ENCODE peak calls at places on chromosomes 12 and 14, in seven cellular contexts. L, W, T, F, J, Q and B are unnamed samples. For H3K9me3, the result is how much of the 10 kb centered on the place peaks cover.

GRCh38 chr12:53097564-53098353 is at the start of gene IGFBP6:
- DNase-seq in W (peak), T (peak), Q (peak), L (peak), J (peak), F (no peak), B (no peak)

GRCh38 chr12:53505086-53505485 is 2.2 kb downstream of the NPFF start:
- DNase-seq in T (no peak), W (no peak), J (no peak), L (no peak), Q (no peak), F (no peak), B (no peak)

GRCh38 chr14:93025055-93025454 is 90.7 kb downstream of the ITPK1 start:
- DNase-seq in L (no peak), F (no peak), Q (no peak), J (no peak), T (no peak), W (no peak), B (no peak)

GRCh38 chr14:48703728-48704467 is 882.3 kb downstream of the RPS29 start:
- DNase-seq in T (no peak), J (peak), Q (no peak), L (no peak), W (no peak), F (no peak), B (no peak)

GRCh38 chr14:68951051-68951797 is 27.9 kb downstream of the ACTN1 start:
- DNase-seq in J (peak), T (peak), W (peak), Q (no peak), L (no peak), F (peak), B (peak)

GRCh38 chr14:39988939-39989338 is 556.7 kb upstream of the FBXO33 start:
- DNase-seq in F (no peak), W (no peak), J (no peak), T (peak), Q (no peak), L (peak), B (no peak)

GRCh38 chr14:104116544-104117340 is 21.6 kb upstream of the KIF26A start:
- DNase-seq in F (peak), W (no peak), J (no peak), T (peak), Q (peak), L (peak), B (no peak)

GRCh38 chr12:130666645-130667044 is 49.5 kb downstream of the RIMBP2 start:
- DNase-seq in J (no peak), F (no peak), Q (no peak), L (no peak), W (no peak), T (no peak), B (no peak)

GRCh38 chr14:99562848-99563748 is 40.9 kb downstream of the CCDC85C start:
- DNase-seq in W (peak), T (peak), F (peak), J (peak), Q (peak), L (peak), B (peak)

GRCh38 chr14:105947599-105947998 is 421.2 kb downstream of the TMEM121 start:
- DNase-seq in W (no peak), J (no peak), T (no peak), F (peak), L (no peak), Q (no peak), B (no peak)

GRCh38 chr12:94134226-94134795 is 14.1 kb upstream of the PLXNC1 start:
- DNase-seq in T (peak), F (no peak), W (peak), L (peak), J (peak), Q (no peak), B (peak)

GRCh38 chr14:101716077-101716950 is 45.2 kb upstream of the PPP2R5C start:
- DNase-seq in Q (no peak), W (no peak), J (no peak), T (no peak), F (peak), L (no peak), B (no peak)

GRCh38 chr12:58844161-58844560 is 76.1 kb downstream of the LRIG3 start:
- DNase-seq in L (no peak), T (no peak), J (no peak), Q (no peak), F (no peak), W (no peak), B (no peak)

GRCh38 chr12:21252070-21252469 is 82.6 kb downstream of the SLCO1A2 start:
- DNase-seq in W (no peak), J (no peak), F (no peak), T (no peak), Q (no peak), L (no peak), B (no peak)

DNA sequence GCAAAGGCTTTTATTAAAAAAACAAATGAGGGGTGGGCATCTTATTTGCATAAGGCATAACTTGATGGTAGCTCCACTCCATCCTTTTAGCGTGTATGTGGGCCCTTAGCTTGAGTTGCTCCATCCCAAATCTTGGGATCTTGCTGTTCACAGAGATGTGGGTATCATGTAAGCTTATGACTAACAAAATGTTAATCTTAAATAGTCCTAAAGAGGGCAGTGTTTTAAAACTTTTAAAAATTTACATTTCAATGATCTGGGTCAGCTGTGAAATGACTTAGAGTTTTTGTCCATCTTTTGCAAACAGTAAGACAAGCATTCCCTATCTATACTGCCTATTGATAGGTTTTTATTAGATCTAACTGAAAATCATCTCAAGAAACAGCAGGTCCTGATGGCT is 86.0 kb downstream of the SLCO1A2 start:
- DNase-seq in T (peak), J (no peak), L (no peak), W (no peak), F (no peak), Q (no peak), B (no peak)
- TF ChIP-seq CTCF in T (peak), J (no peak), L (peak), W (no peak), F (no peak), Q (no peak), B (no peak)

GRCh38 chr12:16458521-16459078 is 111.2 kb downstream of the MGST1 start:
- DNase-seq in W (no peak), J (no peak), L (no peak), F (no peak), T (no peak), Q (no peak), B (no peak)

GRCh38 chr12:16449459-16449858 is 102.0 kb downstream of the MGST1 start:
- DNase-seq in F (no peak), T (no peak), J (no peak), W (no peak), L (no peak), Q (no peak), B (no peak)

GRCh38 chr12:16454481-16454880 is 107.0 kb downstream of the MGST1 start:
- DNase-seq in T (no peak), F (no peak), J (no peak), W (no peak), L (no peak), Q (no peak), B (no peak)

GRCh38 chr12:16453319-16453718 is 105.9 kb downstream of the MGST1 start:
- DNase-seq in F (no peak), T (no peak), L (no peak), Q (no peak), W (no peak), J (no peak), B (no peak)
- H3K9me3 ChIP-seq in F (under half), T (under half), L (under half), Q (under half), W (under half), J (under half), B (under half)

DNA sequence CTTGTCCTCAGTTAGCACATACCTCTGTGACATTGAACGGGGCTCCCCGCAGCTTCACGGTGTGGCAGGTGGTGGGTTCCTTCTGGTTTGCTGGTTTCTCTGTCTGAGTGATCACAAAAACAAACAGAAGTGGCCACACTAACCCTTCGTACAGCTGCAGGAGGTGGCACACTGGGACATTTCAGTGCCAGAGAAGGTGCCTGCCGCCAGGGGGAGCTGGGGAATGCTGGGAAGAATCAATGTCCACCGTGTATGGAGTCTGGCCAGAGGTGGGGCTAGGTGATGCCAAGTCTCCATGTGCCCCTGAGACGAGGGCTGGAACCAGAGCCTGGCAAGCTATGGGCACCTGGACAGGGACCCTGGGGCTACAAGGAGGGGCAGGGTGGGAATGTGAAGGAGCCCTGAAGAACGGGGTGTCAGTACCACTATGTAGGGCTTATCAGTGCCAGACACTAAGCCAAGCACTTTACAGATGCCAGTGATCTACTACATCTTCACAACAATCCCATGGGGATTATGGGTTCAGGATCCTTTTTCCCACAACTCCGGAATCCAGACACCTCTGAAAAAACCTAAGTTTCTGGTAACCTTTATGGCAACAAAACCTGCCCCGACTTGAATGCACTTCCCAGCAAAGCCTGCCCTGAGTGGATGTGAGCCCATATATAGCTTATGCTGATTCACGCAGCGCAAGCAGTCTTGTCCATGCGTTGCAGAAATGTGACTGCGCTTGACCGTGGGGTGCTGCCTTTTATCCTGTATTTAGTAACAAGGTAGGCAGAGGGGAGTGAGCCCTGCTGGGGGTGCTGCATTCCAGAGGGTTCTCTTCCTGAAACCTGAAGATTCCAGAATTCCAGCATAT is 10.8 kb downstream of the RBM19 start:
- DNase-seq in L (peak), W (no peak), Q (peak), F (no peak), J (no peak), T (peak), B (no peak)
- TF ChIP-seq CTCF in L (peak), W (no peak), Q (no peak), F (no peak), J (peak), T (peak), B (peak)

GRCh38 chr12:1595690-1596347 is 1.4 kb upstream of the FBXL14 start:
- DNase-seq in L (no peak), F (no peak), W (no peak), Q (no peak), J (no peak), T (no peak), B (no peak)
- H3K9me3 ChIP-seq in L (under half), F (under half), W (under half), Q (under half), J (under half), T (under half), B (under half)

GRCh38 chr12:42570076-42570475 is 19.5 kb downstream of the PRICKLE1 start:
- DNase-seq in T (no peak), F (no peak), Q (no peak), W (no peak), L (no peak), J (no peak), B (no peak)

GRCh38 chr12:42565633-42566032 is 23.9 kb downstream of the PRICKLE1 start:
- DNase-seq in W (no peak), Q (no peak), F (no peak), L (peak), T (no peak), J (no peak), B (no peak)

GRCh38 chr12:42565001-42565400 is 24.5 kb downstream of the PRICKLE1 start:
- DNase-seq in W (no peak), F (no peak), T (no peak), J (no peak), Q (no peak), L (no peak), B (no peak)

GRCh38 chr12:42571327-42572009 is 18.1 kb downstream of the PRICKLE1 start:
- DNase-seq in W (no peak), J (no peak), L (no peak), F (no peak), T (no peak), Q (no peak), B (no peak)

DNA sequence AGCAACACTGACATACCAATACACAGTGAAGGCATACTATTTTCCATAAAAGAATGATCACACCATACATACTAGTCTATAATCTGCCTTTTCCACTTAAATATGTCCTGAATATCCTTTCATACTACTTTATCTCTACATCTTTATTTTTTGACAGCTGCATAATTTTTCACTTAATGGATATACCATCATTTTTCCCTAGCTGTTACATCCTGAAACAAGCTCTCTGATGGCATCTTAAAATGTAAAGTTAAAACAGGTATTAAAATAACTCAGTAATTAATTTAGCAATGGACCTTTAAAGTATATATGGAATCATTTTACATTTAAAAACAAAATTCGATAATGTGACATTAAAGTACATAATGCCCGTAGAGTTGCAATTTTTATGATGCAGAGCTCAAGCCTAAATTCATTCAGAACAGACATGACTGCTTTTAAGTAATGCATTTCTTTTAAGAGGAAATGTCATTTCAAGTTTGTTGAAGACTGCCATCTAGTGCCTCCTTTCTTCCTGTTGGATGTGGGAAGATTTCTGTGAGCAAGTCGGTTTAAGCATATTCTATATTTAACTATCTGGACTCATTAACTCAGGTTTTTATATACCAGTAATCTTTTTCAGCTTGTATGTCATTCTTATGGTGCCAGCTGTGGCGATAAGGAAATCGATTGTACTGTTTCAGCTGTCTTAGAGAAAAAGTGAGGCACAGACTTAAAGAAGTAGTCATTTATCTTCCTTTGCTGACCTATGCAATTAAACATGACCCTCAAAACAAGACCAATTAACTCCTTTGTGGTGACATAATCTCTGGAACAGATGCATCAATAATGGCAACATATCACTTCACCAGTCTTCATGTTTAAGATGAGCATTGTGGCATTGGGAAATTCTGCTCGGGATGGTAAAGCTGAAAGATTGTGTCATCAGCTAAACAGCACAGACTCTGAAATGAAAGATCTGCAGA is 20.3 kb downstream of the PRICKLE1 start:
- DNase-seq in T (peak), Q (peak), W (peak), J (peak), L (peak), F (no peak), B (no peak)
- TF ChIP-seq CTCF in T (peak), Q (no peak), W (peak), J (peak), L (peak), F (peak), B (peak)

DNA sequence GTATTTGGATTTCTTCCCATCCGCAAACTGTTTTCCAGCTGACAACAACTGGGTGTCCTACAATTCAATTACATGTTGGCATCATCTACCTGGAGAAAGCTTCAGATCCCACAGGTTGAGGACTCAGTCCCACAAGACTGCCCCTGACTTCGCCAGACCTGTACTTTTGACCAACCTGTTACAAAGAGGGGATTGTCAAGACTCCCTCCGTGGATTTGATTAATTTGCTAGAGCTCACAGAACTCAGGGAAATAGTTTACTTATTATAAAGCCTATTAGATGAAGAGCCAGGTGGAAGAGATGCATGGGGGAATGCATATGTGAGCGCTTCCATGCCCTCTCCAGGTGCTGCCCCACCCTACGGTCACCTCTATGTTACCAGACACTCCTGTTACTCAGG is 14.6 kb downstream of the RESF1 start:
- DNase-seq in F (no peak), W (no peak), L (no peak), J (no peak), T (no peak), Q (no peak), B (no peak)
- H3K9me3 ChIP-seq in F (under half), W (half or more), L (under half), J (under half), T (under half), Q (under half), B (under half)

DNA sequence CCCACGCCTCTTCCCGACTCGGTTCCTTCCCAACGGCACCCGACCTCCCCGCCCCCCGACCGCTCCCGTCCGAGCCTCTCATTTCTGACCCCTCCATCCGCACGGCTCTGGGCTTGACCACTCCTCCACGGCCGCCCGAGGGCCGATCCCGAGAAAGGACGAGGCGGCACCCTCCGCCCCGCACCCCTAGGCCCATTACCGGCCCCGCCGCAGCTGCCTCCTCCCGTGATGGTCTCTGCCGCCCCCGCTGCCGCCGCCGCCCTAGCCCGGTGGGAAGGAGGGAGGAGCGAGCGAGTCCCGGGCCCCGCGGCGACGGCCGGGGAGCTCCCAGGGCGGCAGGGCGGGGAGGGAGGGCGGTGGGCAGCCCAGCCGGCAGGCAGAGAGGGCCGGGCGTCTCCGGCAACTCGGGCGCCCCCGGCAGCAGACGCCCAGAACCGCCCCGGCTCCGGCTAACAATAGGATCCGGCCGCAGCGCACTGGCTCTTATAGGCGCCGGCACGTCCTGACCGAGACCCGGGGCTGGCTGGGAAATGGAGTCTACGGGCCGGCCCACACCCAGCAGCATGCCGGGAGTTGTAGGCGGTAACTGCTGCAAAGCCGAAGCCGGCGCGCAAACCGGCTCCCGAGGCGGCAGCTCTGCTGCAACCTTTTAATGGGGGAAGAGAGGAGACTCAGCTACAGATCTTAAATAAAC is at the start of gene CSRNP2:
- DNase-seq in W (peak), T (peak), L (peak), F (peak), J (peak), Q (peak), B (peak)
- TF ChIP-seq CTCF in W (peak), T (no peak), L (peak), F (no peak), J (no peak), Q (no peak), B (no peak)

GRCh38 chr12:124536613-124537012 is 30.8 kb downstream of the NCOR2 start:
- DNase-seq in J (no peak), W (no peak), T (no peak), Q (no peak), F (no peak), L (no peak), B (no peak)
- H3K9me3 ChIP-seq in J (under half), W (under half), T (under half), Q (under half), F (under half), L (under half), B (under half)

GRCh38 chr12:120738252-120739030 is 12.8 kb downstream of the ACADS start:
- DNase-seq in F (no peak), L (no peak), W (no peak), T (no peak), Q (no peak), J (no peak), B (no peak)
- TF ChIP-seq CTCF in F (no peak), L (no peak), W (no peak), T (no peak), Q (no peak), J (no peak), B (no peak)

GRCh38 chr14:62691613-62692489 is 353.4 kb downstream of the KCNH5 start:
- DNase-seq in F (peak), J (no peak), L (no peak), T (peak), W (no peak), Q (peak), B (peak)
- H3K9me3 ChIP-seq in F (under half), J (under half), L (under half), T (under half), W (under half), Q (under half), B (under half)